ENCODE peak calls at places on chromosomes 12 and 14, in nine cellular contexts. One of them, this sample, is unnamed.

GRCh38 chr14:99137001-99137700 is 134.8 kb downstream of the BCL11B start:
- DNase-seq in amniotic epithelial cell: no peak
- DNase-seq in foreskin fibroblast: no peak
- DNase-seq in activated naive CD4-positive, alpha-beta T cell treated with anti-CD3 and anti-CD28 coated beads, Interleukin-2, amount 10 ng/mL, durations not matched to agents 7 days and 5 days: no peak
- DNase-seq in frontal cortex: no peak
- DNase-seq in OCI-LY7: no peak
- DNase-seq in endothelial cell: no peak
- DNase-seq in activated CD4-positive, alpha-beta T cell treated with anti-CD3 and anti-CD28 coated beads for 24 hours: no peak
- DNase-seq in stimulated activated CD4-positive, alpha-beta T cell treated with anti-CD3 and anti-CD28 coated beads, Interleukin-4, amount 100 ng/mL, for 1 hour: no peak
- DNase-seq in this sample: no peak

GRCh38 chr12:89988156-89988555 is 279.5 kb upstream of the ATP2B1 start:
- DNase-seq in amniotic epithelial cell: no peak
- DNase-seq in foreskin fibroblast: peak
- DNase-seq in activated naive CD4-positive, alpha-beta T cell treated with anti-CD3 and anti-CD28 coated beads, Interleukin-2, amount 10 ng/mL, durations not matched to agents 7 days and 5 days: no peak
- DNase-seq in frontal cortex: no peak
- DNase-seq in OCI-LY7: no peak
- DNase-seq in endothelial cell: no peak
- DNase-seq in activated CD4-positive, alpha-beta T cell treated with anti-CD3 and anti-CD28 coated beads for 24 hours: no peak
- DNase-seq in stimulated activated CD4-positive, alpha-beta T cell treated with anti-CD3 and anti-CD28 coated beads, Interleukin-4, amount 100 ng/mL, for 1 hour: no peak
- DNase-seq in this sample: no peak

GRCh38 chr12:5429741-5430557 is 2.0 kb upstream of the NTF3 start:
- DNase-seq in amniotic epithelial cell: no peak
- DNase-seq in foreskin fibroblast: no peak
- DNase-seq in activated naive CD4-positive, alpha-beta T cell treated with anti-CD3 and anti-CD28 coated beads, Interleukin-2, amount 10 ng/mL, durations not matched to agents 7 days and 5 days: no peak
- DNase-seq in frontal cortex: no peak
- DNase-seq in OCI-LY7: peak
- DNase-seq in endothelial cell: peak
- DNase-seq in activated CD4-positive, alpha-beta T cell treated with anti-CD3 and anti-CD28 coated beads for 24 hours: no peak
- DNase-seq in stimulated activated CD4-positive, alpha-beta T cell treated with anti-CD3 and anti-CD28 coated beads, Interleukin-4, amount 100 ng/mL, for 1 hour: no peak
- DNase-seq in this sample: no peak

GRCh38 chr14:33862261-33862802 is 88.5 kb downstream of the EGLN3 start:
- DNase-seq in amniotic epithelial cell: no peak
- DNase-seq in foreskin fibroblast: no peak
- DNase-seq in activated naive CD4-positive, alpha-beta T cell treated with anti-CD3 and anti-CD28 coated beads, Interleukin-2, amount 10 ng/mL, durations not matched to agents 7 days and 5 days: no peak
- DNase-seq in frontal cortex: no peak
- DNase-seq in OCI-LY7: no peak
- DNase-seq in endothelial cell: no peak
- DNase-seq in activated CD4-positive, alpha-beta T cell treated with anti-CD3 and anti-CD28 coated beads for 24 hours: no peak
- DNase-seq in stimulated activated CD4-positive, alpha-beta T cell treated with anti-CD3 and anti-CD28 coated beads, Interleukin-4, amount 100 ng/mL, for 1 hour: no peak
- DNase-seq in this sample: no peak

GRCh38 chr12:27537855-27538675 is 14.1 kb downstream of the PPFIBP1 start:
- DNase-seq in amniotic epithelial cell: no peak
- DNase-seq in foreskin fibroblast: peak
- DNase-seq in activated naive CD4-positive, alpha-beta T cell treated with anti-CD3 and anti-CD28 coated beads, Interleukin-2, amount 10 ng/mL, durations not matched to agents 7 days and 5 days: no peak
- DNase-seq in frontal cortex: no peak
- DNase-seq in OCI-LY7: peak
- DNase-seq in endothelial cell: no peak
- DNase-seq in activated CD4-positive, alpha-beta T cell treated with anti-CD3 and anti-CD28 coated beads for 24 hours: no peak
- DNase-seq in stimulated activated CD4-positive, alpha-beta T cell treated with anti-CD3 and anti-CD28 coated beads, Interleukin-4, amount 100 ng/mL, for 1 hour: no peak
- DNase-seq in this sample: no peak

GRCh38 chr12:45742590-45742989 is 13.1 kb downstream of the ARID2 start:
- DNase-seq in amniotic epithelial cell: no peak
- DNase-seq in foreskin fibroblast: no peak
- DNase-seq in activated naive CD4-positive, alpha-beta T cell treated with anti-CD3 and anti-CD28 coated beads, Interleukin-2, amount 10 ng/mL, durations not matched to agents 7 days and 5 days: no peak
- DNase-seq in frontal cortex: no peak
- DNase-seq in OCI-LY7: no peak
- DNase-seq in endothelial cell: no peak
- DNase-seq in activated CD4-positive, alpha-beta T cell treated with anti-CD3 and anti-CD28 coated beads for 24 hours: no peak
- DNase-seq in stimulated activated CD4-positive, alpha-beta T cell treated with anti-CD3 and anti-CD28 coated beads, Interleukin-4, amount 100 ng/mL, for 1 hour: no peak
- DNase-seq in this sample: no peak

GRCh38 chr12:50533971-50534370 is 29.2 kb downstream of the DIP2B start:
- DNase-seq in amniotic epithelial cell: no peak
- DNase-seq in foreskin fibroblast: peak
- DNase-seq in activated naive CD4-positive, alpha-beta T cell treated with anti-CD3 and anti-CD28 coated beads, Interleukin-2, amount 10 ng/mL, durations not matched to agents 7 days and 5 days: no peak
- DNase-seq in frontal cortex: no peak
- DNase-seq in OCI-LY7: no peak
- DNase-seq in endothelial cell: no peak
- DNase-seq in activated CD4-positive, alpha-beta T cell treated with anti-CD3 and anti-CD28 coated beads for 24 hours: no peak
- DNase-seq in stimulated activated CD4-positive, alpha-beta T cell treated with anti-CD3 and anti-CD28 coated beads, Interleukin-4, amount 100 ng/mL, for 1 hour: no peak
- DNase-seq in this sample: no peak

GRCh38 chr14:101503431-101504095 is 57.7 kb upstream of the DIO3 start:
- DNase-seq in amniotic epithelial cell: no peak
- DNase-seq in foreskin fibroblast: no peak
- DNase-seq in activated naive CD4-positive, alpha-beta T cell treated with anti-CD3 and anti-CD28 coated beads, Interleukin-2, amount 10 ng/mL, durations not matched to agents 7 days and 5 days: no peak
- DNase-seq in frontal cortex: no peak
- DNase-seq in OCI-LY7: no peak
- DNase-seq in endothelial cell: no peak
- DNase-seq in activated CD4-positive, alpha-beta T cell treated with anti-CD3 and anti-CD28 coated beads for 24 hours: no peak
- DNase-seq in stimulated activated CD4-positive, alpha-beta T cell treated with anti-CD3 and anti-CD28 coated beads, Interleukin-4, amount 100 ng/mL, for 1 hour: no peak
- DNase-seq in this sample: no peak

GRCh38 chr14:31142455-31143087 is 65.0 kb downstream of the HECTD1 start:
- DNase-seq in amniotic epithelial cell: no peak
- DNase-seq in foreskin fibroblast: no peak
- DNase-seq in activated naive CD4-positive, alpha-beta T cell treated with anti-CD3 and anti-CD28 coated beads, Interleukin-2, amount 10 ng/mL, durations not matched to agents 7 days and 5 days: no peak
- DNase-seq in frontal cortex: no peak
- DNase-seq in OCI-LY7: no peak
- DNase-seq in endothelial cell: no peak
- DNase-seq in activated CD4-positive, alpha-beta T cell treated with anti-CD3 and anti-CD28 coated beads for 24 hours: no peak
- DNase-seq in stimulated activated CD4-positive, alpha-beta T cell treated with anti-CD3 and anti-CD28 coated beads, Interleukin-4, amount 100 ng/mL, for 1 hour: no peak
- DNase-seq in this sample: no peak

GRCh38 chr12:46531059-46531785 is 158.6 kb upstream of the SLC38A2 start:
- DNase-seq in amniotic epithelial cell: no peak
- DNase-seq in foreskin fibroblast: no peak
- DNase-seq in activated naive CD4-positive, alpha-beta T cell treated with anti-CD3 and anti-CD28 coated beads, Interleukin-2, amount 10 ng/mL, durations not matched to agents 7 days and 5 days: no peak
- DNase-seq in frontal cortex: no peak
- DNase-seq in OCI-LY7: no peak
- DNase-seq in endothelial cell: no peak
- DNase-seq in activated CD4-positive, alpha-beta T cell treated with anti-CD3 and anti-CD28 coated beads for 24 hours: no peak
- DNase-seq in stimulated activated CD4-positive, alpha-beta T cell treated with anti-CD3 and anti-CD28 coated beads, Interleukin-4, amount 100 ng/mL, for 1 hour: no peak
- DNase-seq in this sample: no peak

GRCh38 chr12:55820679-55821078 is 2.8 kb downstream of the ORMDL2 start:
- DNase-seq in amniotic epithelial cell: peak
- DNase-seq in foreskin fibroblast: peak
- DNase-seq in activated naive CD4-positive, alpha-beta T cell treated with anti-CD3 and anti-CD28 coated beads, Interleukin-2, amount 10 ng/mL, durations not matched to agents 7 days and 5 days: no peak
- DNase-seq in frontal cortex: no peak
- DNase-seq in OCI-LY7: peak
- DNase-seq in endothelial cell: no peak
- DNase-seq in activated CD4-positive, alpha-beta T cell treated with anti-CD3 and anti-CD28 coated beads for 24 hours: no peak
- DNase-seq in stimulated activated CD4-positive, alpha-beta T cell treated with anti-CD3 and anti-CD28 coated beads, Interleukin-4, amount 100 ng/mL, for 1 hour: no peak
- DNase-seq in this sample: peak

GRCh38 chr14:58167057-58167456 is 15.0 kb upstream of the ARMH4 start:
- DNase-seq in amniotic epithelial cell: no peak
- DNase-seq in foreskin fibroblast: peak
- DNase-seq in activated naive CD4-positive, alpha-beta T cell treated with anti-CD3 and anti-CD28 coated beads, Interleukin-2, amount 10 ng/mL, durations not matched to agents 7 days and 5 days: no peak
- DNase-seq in frontal cortex: no peak
- DNase-seq in OCI-LY7: no peak
- DNase-seq in endothelial cell: no peak
- DNase-seq in activated CD4-positive, alpha-beta T cell treated with anti-CD3 and anti-CD28 coated beads for 24 hours: no peak
- DNase-seq in stimulated activated CD4-positive, alpha-beta T cell treated with anti-CD3 and anti-CD28 coated beads, Interleukin-4, amount 100 ng/mL, for 1 hour: no peak
- DNase-seq in this sample: no peak

GRCh38 chr14:63862163-63862562 is 9.4 kb downstream of the SYNE2 start:
- DNase-seq in amniotic epithelial cell: no peak
- DNase-seq in foreskin fibroblast: no peak
- DNase-seq in activated naive CD4-positive, alpha-beta T cell treated with anti-CD3 and anti-CD28 coated beads, Interleukin-2, amount 10 ng/mL, durations not matched to agents 7 days and 5 days: no peak
- DNase-seq in frontal cortex: no peak
- DNase-seq in OCI-LY7: peak
- DNase-seq in endothelial cell: no peak
- DNase-seq in activated CD4-positive, alpha-beta T cell treated with anti-CD3 and anti-CD28 coated beads for 24 hours: no peak
- DNase-seq in stimulated activated CD4-positive, alpha-beta T cell treated with anti-CD3 and anti-CD28 coated beads, Interleukin-4, amount 100 ng/mL, for 1 hour: no peak
- DNase-seq in this sample: no peak

GRCh38 chr14:55074662-55075061 is 23.2 kb downstream of the MAPK1IP1L start:
- DNase-seq in amniotic epithelial cell: no peak
- DNase-seq in foreskin fibroblast: peak
- DNase-seq in activated naive CD4-positive, alpha-beta T cell treated with anti-CD3 and anti-CD28 coated beads, Interleukin-2, amount 10 ng/mL, durations not matched to agents 7 days and 5 days: no peak
- DNase-seq in frontal cortex: no peak
- DNase-seq in OCI-LY7: peak
- DNase-seq in endothelial cell: no peak
- DNase-seq in activated CD4-positive, alpha-beta T cell treated with anti-CD3 and anti-CD28 coated beads for 24 hours: no peak
- DNase-seq in stimulated activated CD4-positive, alpha-beta T cell treated with anti-CD3 and anti-CD28 coated beads, Interleukin-4, amount 100 ng/mL, for 1 hour: no peak
- DNase-seq in this sample: peak

GRCh38 chr14:44798386-44799242 is 163.1 kb downstream of the KLHL28 start:
- DNase-seq in amniotic epithelial cell: no peak
- DNase-seq in foreskin fibroblast: no peak
- DNase-seq in activated naive CD4-positive, alpha-beta T cell treated with anti-CD3 and anti-CD28 coated beads, Interleukin-2, amount 10 ng/mL, durations not matched to agents 7 days and 5 days: no peak
- DNase-seq in frontal cortex: no peak
- DNase-seq in OCI-LY7: no peak
- DNase-seq in endothelial cell: no peak
- DNase-seq in activated CD4-positive, alpha-beta T cell treated with anti-CD3 and anti-CD28 coated beads for 24 hours: no peak
- DNase-seq in stimulated activated CD4-positive, alpha-beta T cell treated with anti-CD3 and anti-CD28 coated beads, Interleukin-4, amount 100 ng/mL, for 1 hour: no peak
- DNase-seq in this sample: no peak

GRCh38 chr14:23284654-23285529 is 1.0 kb downstream of the HOMEZ start:
- DNase-seq in amniotic epithelial cell: peak
- DNase-seq in foreskin fibroblast: peak
- DNase-seq in activated naive CD4-positive, alpha-beta T cell treated with anti-CD3 and anti-CD28 coated beads, Interleukin-2, amount 10 ng/mL, durations not matched to agents 7 days and 5 days: peak
- DNase-seq in frontal cortex: peak
- DNase-seq in OCI-LY7: peak
- DNase-seq in endothelial cell: no peak
- DNase-seq in activated CD4-positive, alpha-beta T cell treated with anti-CD3 and anti-CD28 coated beads for 24 hours: no peak
- DNase-seq in stimulated activated CD4-positive, alpha-beta T cell treated with anti-CD3 and anti-CD28 coated beads, Interleukin-4, amount 100 ng/mL, for 1 hour: no peak
- DNase-seq in this sample: peak

GRCh38 chr12:58920102-58920955 is at the start of gene LRIG3:
- DNase-seq in amniotic epithelial cell: peak
- DNase-seq in foreskin fibroblast: peak
- DNase-seq in activated naive CD4-positive, alpha-beta T cell treated with anti-CD3 and anti-CD28 coated beads, Interleukin-2, amount 10 ng/mL, durations not matched to agents 7 days and 5 days: no peak
- DNase-seq in frontal cortex: peak
- DNase-seq in OCI-LY7: no peak
- DNase-seq in endothelial cell: peak
- DNase-seq in activated CD4-positive, alpha-beta T cell treated with anti-CD3 and anti-CD28 coated beads for 24 hours: no peak
- DNase-seq in stimulated activated CD4-positive, alpha-beta T cell treated with anti-CD3 and anti-CD28 coated beads, Interleukin-4, amount 100 ng/mL, for 1 hour: peak
- DNase-seq in this sample: peak

GRCh38 chr14:31703056-31703455 is 141.9 kb downstream of the NUBPL start:
- DNase-seq in amniotic epithelial cell: no peak
- DNase-seq in foreskin fibroblast: peak
- DNase-seq in activated naive CD4-positive, alpha-beta T cell treated with anti-CD3 and anti-CD28 coated beads, Interleukin-2, amount 10 ng/mL, durations not matched to agents 7 days and 5 days: no peak
- DNase-seq in frontal cortex: no peak
- DNase-seq in OCI-LY7: no peak
- DNase-seq in endothelial cell: no peak
- DNase-seq in activated CD4-positive, alpha-beta T cell treated with anti-CD3 and anti-CD28 coated beads for 24 hours: no peak
- DNase-seq in stimulated activated CD4-positive, alpha-beta T cell treated with anti-CD3 and anti-CD28 coated beads, Interleukin-4, amount 100 ng/mL, for 1 hour: no peak
- DNase-seq in this sample: peak

GRCh38 chr12:14993537-14994266 is 20.9 kb downstream of the PDE6H start:
- DNase-seq in amniotic epithelial cell: peak
- DNase-seq in foreskin fibroblast: peak
- DNase-seq in activated naive CD4-positive, alpha-beta T cell treated with anti-CD3 and anti-CD28 coated beads, Interleukin-2, amount 10 ng/mL, durations not matched to agents 7 days and 5 days: no peak
- DNase-seq in frontal cortex: no peak
- DNase-seq in OCI-LY7: peak
- DNase-seq in endothelial cell: no peak
- DNase-seq in activated CD4-positive, alpha-beta T cell treated with anti-CD3 and anti-CD28 coated beads for 24 hours: no peak
- DNase-seq in stimulated activated CD4-positive, alpha-beta T cell treated with anti-CD3 and anti-CD28 coated beads, Interleukin-4, amount 100 ng/mL, for 1 hour: peak
- DNase-seq in this sample: peak

This sample was measured in choroid plexus epithelial cell.